ENCODE peak calls at places on chromosome X, in six cellular contexts. D is prostate gland, N is AG09319, V is keratinocyte, J is mesothelial cell of epicardium, W is GM13977. F is an unnamed sample.

GRCh38 chrX:21509912-21510311 is 135.7 kb downstream of the CNKSR2 start:
- DNase-seq in J (no peak), D (no peak), V (peak), N (no peak), W (no peak), F (no peak)

GRCh38 chrX:154829926-154830442 is 4.5 kb downstream of the SMIM9 start:
- DNase-seq in V (no peak), W (no peak), J (no peak), N (no peak), D (no peak), F (no peak)

GRCh38 chrX:55794420-55794819 is 76.9 kb downstream of the RRAGB start:
- DNase-seq in W (peak), J (no peak), D (no peak), V (no peak), N (no peak), F (no peak)

GRCh38 chrX:16743604-16744325 is 24.4 kb downstream of the SYAP1 start:
- DNase-seq in N (no peak), D (no peak), J (no peak), W (no peak), V (no peak), F (no peak)

GRCh38 chrX:107675823-107676555 is 47.7 kb downstream of the PRPS1 start:
- DNase-seq in D (peak), V (no peak), N (no peak), W (no peak), J (no peak), F (peak)

GRCh38 chrX:135707880-135708279 is 5.6 kb upstream of the CT45A1 start:
- DNase-seq in D (no peak), N (no peak), J (no peak), V (no peak), W (peak), F (no peak)

GRCh38 chrX:123081766-123082165 is 102.3 kb upstream of the GRIA3 start:
- DNase-seq in N (no peak), W (no peak), V (no peak), J (no peak), D (no peak), F (no peak)

GRCh38 chrX:110743679-110744340 is 51.8 kb downstream of the CHRDL1 start:
- DNase-seq in W (no peak), N (no peak), V (no peak), J (no peak), D (no peak), F (no peak)

GRCh38 chrX:115437841-115438240 is 123.1 kb upstream of the PLS3 start:
- DNase-seq in W (no peak), D (no peak), N (no peak), J (no peak), V (no peak), F (no peak)

GRCh38 chrX:350148-350533 is 31.5 kb upstream of the GTPBP6 start:
- DNase-seq in W (no peak), V (no peak), N (no peak), J (no peak), D (no peak), F (no peak)

GRCh38 chrX:23511783-23512182 is 155.5 kb upstream of the PRDX4 start:
- DNase-seq in J (no peak), W (no peak), V (no peak), N (no peak), D (no peak), F (no peak)

DNA sequence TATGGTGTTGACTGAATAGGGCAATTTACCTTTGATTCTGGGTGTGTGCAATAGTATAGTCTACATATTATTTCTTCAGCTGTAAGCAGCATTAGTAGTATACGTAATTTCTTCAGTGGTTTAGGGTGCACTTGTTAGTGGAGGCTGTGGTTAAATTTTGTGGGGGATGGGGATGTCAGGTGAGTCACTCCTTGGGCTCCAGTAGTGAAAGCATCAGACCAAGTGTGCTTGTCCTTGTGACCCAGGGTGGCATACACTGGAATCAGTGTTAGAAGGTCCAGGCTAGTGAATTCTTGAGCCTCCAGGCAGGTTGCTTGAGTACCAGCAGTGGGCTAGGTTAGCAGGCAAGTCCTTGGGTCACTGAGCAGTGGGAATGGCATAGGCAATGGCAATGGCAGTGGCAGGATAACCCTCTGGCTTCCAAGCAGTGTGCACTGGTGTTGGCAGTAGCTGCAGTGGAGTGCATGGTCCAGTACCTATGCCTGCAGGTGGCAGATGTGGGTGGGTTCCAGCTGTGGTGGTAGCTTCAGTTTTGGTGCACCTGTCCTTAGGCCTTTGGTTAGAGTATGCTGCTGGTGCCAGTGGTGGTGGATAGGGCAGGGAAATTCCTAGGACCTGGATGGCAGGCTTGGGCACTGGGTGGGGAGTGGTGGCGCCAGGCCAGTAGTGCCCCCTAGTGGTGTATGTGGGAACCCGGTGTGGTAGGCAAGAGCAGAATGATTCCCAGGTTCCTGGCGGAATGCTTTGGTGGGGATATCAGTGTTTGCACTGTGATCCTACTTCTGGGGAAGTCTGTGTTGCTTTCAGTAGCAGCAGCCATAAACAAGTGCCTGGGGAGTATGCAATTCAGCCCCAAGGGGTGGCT is 531.0 kb downstream of the SMARCA1 start:
- DNase-seq in V (no peak), W (no peak), J (no peak), D (no peak), N (no peak), F (no peak)
- TF ChIP-seq CTCF in V (no peak), W (no peak), J (no peak), D (no peak), N (no peak), F (no peak)

GRCh38 chrX:145620666-145621065 is 197.0 kb upstream of the SLITRK2 start:
- DNase-seq in J (no peak), N (no peak), D (no peak), V (no peak), W (no peak), F (no peak)

GRCh38 chrX:145623453-145623852 is 194.2 kb upstream of the SLITRK2 start:
- DNase-seq in D (no peak), J (no peak), W (no peak), N (no peak), V (no peak), F (no peak)
- TF ChIP-seq CTCF in D (no peak), J (no peak), W (no peak), N (no peak), V (no peak), F (no peak)

DNA sequence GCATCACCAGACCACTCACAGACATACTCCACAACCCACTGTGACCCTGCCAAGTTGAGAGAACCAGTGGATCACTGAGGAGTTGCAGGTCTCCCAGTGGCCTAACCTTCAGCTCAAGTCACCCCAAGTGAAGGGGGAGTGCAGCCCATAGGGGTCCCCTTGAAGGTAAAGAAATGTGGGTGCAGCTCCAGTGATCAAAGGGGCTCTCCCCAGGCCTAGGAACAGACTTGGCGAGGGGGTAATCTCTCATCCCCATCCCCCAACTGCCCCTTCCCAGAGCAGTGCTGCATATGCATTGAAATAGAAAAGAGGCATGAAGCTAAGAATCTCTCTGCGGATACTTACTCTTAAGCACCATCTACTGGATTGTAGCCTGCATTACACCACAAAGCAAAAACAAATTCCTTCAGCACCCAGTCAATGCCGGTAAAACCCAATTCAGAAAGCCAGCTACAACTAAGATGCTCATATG is 27.0 kb downstream of the MAGEE1 start:
- DNase-seq in W (no peak), D (no peak), V (no peak), N (no peak), J (no peak), F (no peak)
- TF ChIP-seq CTCF in W (peak), D (peak), V (peak), N (peak), J (peak), F (peak)

GRCh38 chrX:46354481-46354880 is 190.7 kb downstream of the ZNF674 start:
- DNase-seq in N (no peak), W (no peak), D (no peak), J (no peak), V (no peak), F (no peak)
- TF ChIP-seq CTCF in N (no peak), W (no peak), D (no peak), J (no peak), V (no peak), F (no peak)

GRCh38 chrX:37594755-37595382 is 23.4 kb downstream of the LANCL3 start:
- DNase-seq in V (no peak), W (no peak), J (no peak), D (no peak), N (no peak), F (no peak)

DNA sequence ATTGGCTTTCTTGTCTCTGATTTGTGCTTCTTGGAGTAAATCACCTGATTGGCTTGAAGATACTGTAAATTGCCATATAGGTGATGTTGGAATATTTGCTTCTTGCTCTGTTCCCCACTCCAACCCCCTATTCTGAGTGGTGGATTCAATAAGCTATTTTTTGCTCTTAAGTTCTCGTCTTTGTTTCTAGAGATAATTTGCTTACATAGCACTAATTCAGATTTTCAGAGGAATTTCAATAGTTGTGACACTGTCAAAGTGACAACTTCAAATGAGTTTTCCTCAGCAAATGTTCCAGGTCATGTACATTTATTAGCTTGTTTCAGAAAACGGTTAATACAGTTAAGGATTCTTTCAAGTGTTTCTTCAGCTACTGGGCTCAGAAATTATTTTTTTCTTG is 18.6 kb downstream of the LANCL3 start:
- DNase-seq in J (no peak), V (no peak), W (no peak), D (no peak), N (no peak), F (no peak)
- TF ChIP-seq CTCF in J (no peak), V (no peak), W (no peak), D (no peak), N (no peak), F (no peak)